ENCODE peak calls at places on chromosomes 7 and 10, in nine cellular contexts. U is cardiac muscle cell; T is fibroblast of gingiva; W is Calu3; O is naive thymus-derived CD4-positive, alpha-beta T cell; G is stimulated activated CD4-positive, alpha-beta T cell treated with anti-CD3 and anti-CD28 coated beads, Interleukin-4, amount 100 ng/mL, for 1 hour; C is endothelial cell of umbilical vein; L is testis; P is sigmoid colon. R is an unnamed sample.

GRCh38 chr7:100545636-100546128 is 6.7 kb downstream of the AGFG2 start:
- DNase-seq in G (peak), O (no peak), U (peak), T (peak), C (peak), P (peak), W (peak), L (peak), R (peak)

GRCh38 chr10:28897617-28898464 is 220.5 kb downstream of the BAMBI start:
- DNase-seq in U (no peak), P (no peak), G (no peak), L (no peak), C (no peak), O (no peak), W (no peak), T (no peak), R (no peak)

GRCh38 chr7:19117870-19118608 is 603 bp upstream of the TWIST1 start:
- DNase-seq in W (no peak), U (peak), C (no peak), T (no peak), G (no peak), L (no peak), P (peak), O (no peak), R (no peak)

GRCh38 chr10:117086545-117086944 is 51.5 kb downstream of the VAX1 start:
- DNase-seq in P (no peak), L (no peak), C (no peak), W (no peak), G (no peak), U (no peak), O (no peak), T (no peak), R (no peak)

GRCh38 chr10:101110856-101111523 is 20.1 kb upstream of the TLX1 start:
- DNase-seq in O (no peak), C (no peak), L (no peak), G (no peak), T (no peak), U (no peak), P (no peak), W (peak), R (no peak)

GRCh38 chr7:125663961-125664360 is 734.3 kb upstream of the POT1 start:
- DNase-seq in P (no peak), T (no peak), L (no peak), W (no peak), G (no peak), C (no peak), U (no peak), O (no peak), R (no peak)

GRCh38 chr7:26625286-26625685 is 239.1 kb downstream of the SKAP2 start:
- DNase-seq in C (no peak), W (no peak), T (no peak), L (no peak), U (no peak), G (no peak), O (no peak), P (no peak), R (no peak)

GRCh38 chr10:3687510-3688081 is 97.4 kb downstream of the KLF6 start:
- DNase-seq in W (no peak), U (no peak), G (no peak), T (no peak), L (no peak), O (no peak), C (no peak), P (no peak), R (no peak)

GRCh38 chr7:568031-568680 is 48.5 kb upstream of the PDGFA start:
- DNase-seq in L (no peak), U (no peak), G (no peak), P (no peak), O (no peak), C (no peak), T (no peak), W (no peak), R (no peak)

GRCh38 chr7:85407401-85407800 is 220.5 kb upstream of the SEMA3D start:
- DNase-seq in U (no peak), O (no peak), L (no peak), T (no peak), C (no peak), W (no peak), P (no peak), G (no peak), R (no peak)

GRCh38 chr7:44326261-44327125 is 1.1 kb upstream of the CAMK2B start:
- DNase-seq in T (no peak), W (no peak), P (no peak), G (no peak), L (no peak), U (no peak), O (no peak), C (no peak), R (no peak)

GRCh38 chr10:33215154-33215553 is 119.3 kb downstream of the NRP1 start:
- DNase-seq in P (no peak), U (no peak), T (peak), L (no peak), C (no peak), O (no peak), G (no peak), W (no peak), R (no peak)

GRCh38 chr10:99917963-99918825 is 91.6 kb downstream of the DNMBP start:
- DNase-seq in O (no peak), U (peak), C (peak), G (no peak), L (peak), T (peak), P (peak), W (no peak), R (no peak)

R was measured in activated naive CD8-positive, alpha-beta T cell treated with anti-CD3 and anti-CD28 coated beads for 36 hours.